ENCODE peak calls at places on chromosome 1, in six cellular contexts. One of them, this sample, is unnamed.
A peak's percentile ranks its signal among the peaks of the same experiment; 100 is the strongest.

GRCh38 chr1:89041055-89041707 is 18.5 kb upstream of the GBP3 start:
- DNase-seq in psoas muscle: no peak
- DNase-seq in lower lobe of right lung: no peak
- DNase-seq in CD8-positive, alpha-beta memory T cell: no peak
- DNase-seq in heart right ventricle: no peak
- DNase-seq in body of pancreas: no peak
- DNase-seq in this sample: no peak

GRCh38 chr1:31598980-31599379 is 18.5 kb upstream of the HCRTR1 start:
- DNase-seq in psoas muscle: no peak
- DNase-seq in heart right ventricle: no peak
- DNase-seq in CD8-positive, alpha-beta memory T cell: no peak
- DNase-seq in lower lobe of right lung: no peak
- DNase-seq in body of pancreas: no peak
- DNase-seq in this sample: no peak

GRCh38 chr1:229254910-229255541 is 15.9 kb upstream of the RAB4A start:
- DNase-seq in CD8-positive, alpha-beta memory T cell: peak; percentile 25
- DNase-seq in body of pancreas: no peak
- DNase-seq in lower lobe of right lung: no peak
- DNase-seq in psoas muscle: no peak
- DNase-seq in heart right ventricle: no peak
- DNase-seq in this sample: no peak

GRCh38 chr1:1013922-1014617 is 773 bp downstream of the ISG15 start:
- DNase-seq in CD8-positive, alpha-beta memory T cell: peak; percentile 31
- DNase-seq in lower lobe of right lung: no peak
- DNase-seq in psoas muscle: peak; percentile 22
- DNase-seq in body of pancreas: no peak
- DNase-seq in heart right ventricle: no peak
- DNase-seq in this sample: no peak

GRCh38 chr1:240608707-240609106 is 3.2 kb downstream of the GREM2 start:
- DNase-seq in heart right ventricle: no peak
- DNase-seq in psoas muscle: no peak
- DNase-seq in body of pancreas: no peak
- DNase-seq in CD8-positive, alpha-beta memory T cell: no peak
- DNase-seq in lower lobe of right lung: no peak
- DNase-seq in this sample: peak; percentile 42

GRCh38 chr1:228013322-228014234 is 6.8 kb downstream of the WNT3A start:
- DNase-seq in body of pancreas: no peak
- DNase-seq in heart right ventricle: no peak
- DNase-seq in CD8-positive, alpha-beta memory T cell: no peak
- DNase-seq in lower lobe of right lung: peak; percentile 60
- DNase-seq in psoas muscle: peak; percentile 37
- DNase-seq in this sample: no peak

GRCh38 chr1:171610385-171610784 is 11.7 kb upstream of the MYOCOS start:
- DNase-seq in heart right ventricle: no peak
- DNase-seq in psoas muscle: no peak
- DNase-seq in body of pancreas: no peak
- DNase-seq in lower lobe of right lung: no peak
- DNase-seq in CD8-positive, alpha-beta memory T cell: no peak
- DNase-seq in this sample: no peak

GRCh38 chr1:172966844-172967540 is 83.7 kb downstream of the TNFSF18 start:
- DNase-seq in heart right ventricle: no peak
- DNase-seq in psoas muscle: no peak
- DNase-seq in lower lobe of right lung: no peak
- DNase-seq in body of pancreas: no peak
- DNase-seq in CD8-positive, alpha-beta memory T cell: no peak
- DNase-seq in this sample: no peak

GRCh38 chr1:244735404-244735803 is 82.5 kb downstream of the DESI2 start:
- DNase-seq in heart right ventricle: no peak
- DNase-seq in body of pancreas: no peak
- DNase-seq in CD8-positive, alpha-beta memory T cell: no peak
- DNase-seq in lower lobe of right lung: no peak
- DNase-seq in psoas muscle: no peak
- DNase-seq in this sample: peak; percentile 27

GRCh38 chr1:211891708-211892107 is 61.1 kb upstream of the LPGAT1 start:
- DNase-seq in body of pancreas: no peak
- DNase-seq in heart right ventricle: no peak
- DNase-seq in CD8-positive, alpha-beta memory T cell: no peak
- DNase-seq in lower lobe of right lung: no peak
- DNase-seq in psoas muscle: no peak
- DNase-seq in this sample: no peak

GRCh38 chr1:69700770-69701169 is 133.0 kb downstream of the LRRC7 start:
- DNase-seq in CD8-positive, alpha-beta memory T cell: no peak
- DNase-seq in heart right ventricle: no peak
- DNase-seq in lower lobe of right lung: no peak
- DNase-seq in psoas muscle: no peak
- DNase-seq in body of pancreas: peak; percentile 49
- DNase-seq in this sample: peak; percentile 74

GRCh38 chr1:14970115-14970798 is 183.3 kb upstream of the TMEM51 start:
- DNase-seq in heart right ventricle: peak; percentile 42
- DNase-seq in CD8-positive, alpha-beta memory T cell: no peak
- DNase-seq in lower lobe of right lung: no peak
- DNase-seq in body of pancreas: peak; percentile 56
- DNase-seq in psoas muscle: peak; percentile 47
- DNase-seq in this sample: peak; percentile 10

GRCh38 chr1:45552309-45552708 is 1.7 kb downstream of the AKR1A1 start:
- DNase-seq in lower lobe of right lung: peak; percentile 48
- DNase-seq in CD8-positive, alpha-beta memory T cell: no peak
- DNase-seq in heart right ventricle: no peak
- DNase-seq in psoas muscle: no peak
- DNase-seq in body of pancreas: peak; percentile 74
- DNase-seq in this sample: no peak

GRCh38 chr1:64680601-64681000 is 64.3 kb upstream of the RAVER2 start:
- DNase-seq in CD8-positive, alpha-beta memory T cell: no peak
- DNase-seq in heart right ventricle: no peak
- DNase-seq in lower lobe of right lung: no peak
- DNase-seq in psoas muscle: no peak
- DNase-seq in body of pancreas: no peak
- DNase-seq in this sample: no peak

GRCh38 chr1:183633676-183634343 is 1.8 kb downstream of the ARPC5 start:
- DNase-seq in CD8-positive, alpha-beta memory T cell: peak; percentile 42
- DNase-seq in psoas muscle: no peak
- DNase-seq in lower lobe of right lung: no peak
- DNase-seq in heart right ventricle: no peak
- DNase-seq in body of pancreas: no peak
- DNase-seq in this sample: peak; percentile 49

GRCh38 chr1:12600880-12601633 is 17.0 kb downstream of the DHRS3 start:
- DNase-seq in CD8-positive, alpha-beta memory T cell: peak; percentile 56
- DNase-seq in lower lobe of right lung: no peak
- DNase-seq in body of pancreas: peak; percentile 74
- DNase-seq in heart right ventricle: no peak
- DNase-seq in psoas muscle: no peak
- DNase-seq in this sample: peak; percentile 79

GRCh38 chr1:85315789-85316188 is 39.4 kb upstream of the BCL10 start:
- DNase-seq in body of pancreas: no peak
- DNase-seq in lower lobe of right lung: no peak
- DNase-seq in CD8-positive, alpha-beta memory T cell: no peak
- DNase-seq in heart right ventricle: peak; percentile 56
- DNase-seq in psoas muscle: no peak
- DNase-seq in this sample: no peak

GRCh38 chr1:163844393-163844948 is 522.7 kb downstream of the NUF2 start:
- DNase-seq in psoas muscle: no peak
- DNase-seq in heart right ventricle: no peak
- DNase-seq in lower lobe of right lung: no peak
- DNase-seq in body of pancreas: no peak
- DNase-seq in CD8-positive, alpha-beta memory T cell: no peak
- DNase-seq in this sample: no peak

GRCh38 chr1:204450461-204451257 is 39.0 kb upstream of the PPP1R15B start:
- DNase-seq in lower lobe of right lung: no peak
- DNase-seq in body of pancreas: peak; percentile 60
- DNase-seq in psoas muscle: peak; percentile 51
- DNase-seq in CD8-positive, alpha-beta memory T cell: no peak
- DNase-seq in heart right ventricle: peak; percentile 63
- DNase-seq in this sample: no peak

GRCh38 chr1:59354754-59355337 is 58.0 kb downstream of the FGGY start:
- DNase-seq in CD8-positive, alpha-beta memory T cell: no peak
- DNase-seq in heart right ventricle: peak; percentile 37
- DNase-seq in body of pancreas: no peak
- DNase-seq in lower lobe of right lung: no peak
- DNase-seq in psoas muscle: peak; percentile 37
- DNase-seq in this sample: no peak

DNA sequence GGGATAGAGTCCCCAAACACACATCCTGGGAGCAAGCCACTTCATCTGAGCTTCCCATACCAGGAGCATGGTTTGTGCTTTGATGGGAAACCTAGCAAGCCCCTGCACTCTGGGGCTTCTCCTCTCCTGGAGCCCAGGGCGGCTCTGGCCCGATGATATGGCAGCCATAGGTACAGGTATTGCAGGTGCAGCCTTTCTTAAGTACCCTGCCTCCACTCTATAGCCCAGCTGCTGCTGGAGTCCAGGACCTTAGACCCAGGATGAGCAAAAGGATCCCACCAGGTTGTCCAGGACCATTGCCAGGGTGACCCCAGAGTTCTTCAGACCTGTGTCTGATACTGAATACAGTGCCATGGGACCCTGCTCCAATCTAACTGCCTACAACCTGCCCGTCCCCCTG is 4.2 kb downstream of the C1orf226 start:
- DNase-seq in lower lobe of right lung: no peak
- DNase-seq in body of pancreas: no peak
- DNase-seq in heart right ventricle: no peak
- DNase-seq in CD8-positive, alpha-beta memory T cell: no peak
- DNase-seq in psoas muscle: no peak
- DNase-seq in this sample: no peak
- H3K4me1 ChIP-seq in lower lobe of right lung: no peaks in the 10 kb centered on the region
- H3K4me1 ChIP-seq in body of pancreas: no peaks in the 10 kb centered on the region
- H3K4me1 ChIP-seq in heart right ventricle: no peaks in the 10 kb centered on the region
- H3K4me1 ChIP-seq in CD8-positive, alpha-beta memory T cell: no peaks in the 10 kb centered on the region
- H3K4me1 ChIP-seq in psoas muscle: no peaks in the 10 kb centered on the region
- H3K4me1 ChIP-seq in this sample: no peaks in the 10 kb centered on the region

GRCh38 chr1:112743174-112744018 is 28.3 kb upstream of the PPM1J start:
- DNase-seq in body of pancreas: no peak
- DNase-seq in lower lobe of right lung: no peak
- DNase-seq in heart right ventricle: no peak
- DNase-seq in CD8-positive, alpha-beta memory T cell: no peak
- DNase-seq in psoas muscle: no peak
- DNase-seq in this sample: no peak
- H3K4me3 ChIP-seq in body of pancreas: no peak overlapping the region
- H3K4me3 ChIP-seq in lower lobe of right lung: no peak overlapping the region
- H3K4me3 ChIP-seq in heart right ventricle: peak overlapping the region; percentile 41
- H3K4me3 ChIP-seq in CD8-positive, alpha-beta memory T cell: no peak overlapping the region
- H3K4me3 ChIP-seq in psoas muscle: peak overlapping the region; percentile 43
- H3K4me3 ChIP-seq in this sample: no peak overlapping the region

GRCh38 chr1:38026592-38027200 is 14.2 kb downstream of the UTP11 start:
- DNase-seq in heart right ventricle: no peak
- DNase-seq in CD8-positive, alpha-beta memory T cell: no peak
- DNase-seq in lower lobe of right lung: peak; percentile 78
- DNase-seq in psoas muscle: no peak
- DNase-seq in body of pancreas: peak; percentile 74
- DNase-seq in this sample: peak; percentile 72
- H3K4me1 ChIP-seq in heart right ventricle: peaks cover 23% of the 10 kb centered on the region
- H3K4me1 ChIP-seq in CD8-positive, alpha-beta memory T cell: peaks cover 29% of the 10 kb centered on the region
- H3K4me1 ChIP-seq in lower lobe of right lung: peaks cover 28% of the 10 kb centered on the region
- H3K4me1 ChIP-seq in psoas muscle: peaks cover 89% of the 10 kb centered on the region
- H3K4me1 ChIP-seq in body of pancreas: peaks cover 31% of the 10 kb centered on the region
- H3K4me1 ChIP-seq in this sample: no peaks in the 10 kb centered on the region

DNA sequence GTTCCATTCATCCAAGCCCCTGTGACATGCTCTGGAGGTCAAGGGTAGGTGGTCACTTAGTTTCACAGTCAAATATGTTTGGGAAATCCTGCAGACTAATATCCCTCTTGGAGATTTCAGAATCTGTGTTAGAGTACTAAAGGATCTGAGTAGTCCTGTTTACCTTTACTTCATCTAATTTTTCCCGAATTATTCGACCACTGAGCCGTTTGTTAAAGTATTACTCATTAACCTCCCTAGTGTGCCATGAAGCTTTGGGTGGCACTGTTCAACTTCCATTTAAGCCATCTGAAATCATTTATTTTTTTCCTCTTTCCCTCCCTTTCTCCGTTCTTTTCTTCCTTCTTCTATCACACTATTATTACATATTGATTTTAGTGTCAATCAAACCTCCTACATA is 109.9 kb downstream of the NGF start:
- DNase-seq in psoas muscle: no peak
- DNase-seq in CD8-positive, alpha-beta memory T cell: no peak
- DNase-seq in lower lobe of right lung: no peak
- DNase-seq in body of pancreas: no peak
- DNase-seq in heart right ventricle: no peak
- DNase-seq in this sample: no peak
- H3K4me3 ChIP-seq in psoas muscle: no peak overlapping the region
- H3K4me3 ChIP-seq in CD8-positive, alpha-beta memory T cell: no peak overlapping the region
- H3K4me3 ChIP-seq in lower lobe of right lung: no peak overlapping the region
- H3K4me3 ChIP-seq in body of pancreas: no peak overlapping the region
- H3K4me3 ChIP-seq in heart right ventricle: no peak overlapping the region
- H3K4me3 ChIP-seq in this sample: no peak overlapping the region

GRCh38 chr1:41882068-41882477 is 36.6 kb downstream of the HIVEP3 start:
- DNase-seq in heart right ventricle: no peak
- DNase-seq in lower lobe of right lung: no peak
- DNase-seq in psoas muscle: no peak
- DNase-seq in CD8-positive, alpha-beta memory T cell: no peak
- DNase-seq in body of pancreas: peak; percentile 76
- DNase-seq in this sample: no peak
- H3K4me1 ChIP-seq in heart right ventricle: peaks cover 38% of the 10 kb centered on the region
- H3K4me1 ChIP-seq in lower lobe of right lung: peaks cover 13% of the 10 kb centered on the region
- H3K4me1 ChIP-seq in psoas muscle: peaks cover 43% of the 10 kb centered on the region
- H3K4me1 ChIP-seq in CD8-positive, alpha-beta memory T cell: peaks cover 6% of the 10 kb centered on the region
- H3K4me1 ChIP-seq in body of pancreas: peaks cover 27% of the 10 kb centered on the region
- H3K4me1 ChIP-seq in this sample: no peaks in the 10 kb centered on the region